ENCODE peak calls at places on chromosomes 1 and 21, in ten cellular contexts. G is fibroblast of lung; V is GM23248; D is H9; S is CD8-positive, alpha-beta T cell; N is hepatocyte; Z is kidney; U is CD4-positive, CD25-positive, alpha-beta regulatory T cell; K is stomach; L is lung. R is an unnamed sample.
A peak's percentile ranks its signal among the peaks of the same experiment; 100 is the strongest.

GRCh38 chr1:226066415-226067077 is 4.0 kb downstream of the H3-3A start:
- DNase-seq in U (no peak), N (no peak), L (no peak), V (peak; percentile 42), K (no peak), D (no peak), G (no peak), S (no peak), Z (no peak), R (no peak)

GRCh38 chr1:12477936-12478611 is 139.9 kb downstream of the DHRS3 start:
- DNase-seq in N (peak; percentile 92), U (no peak), V (peak; percentile 93), L (peak; percentile 78), D (no peak), K (peak; percentile 69), Z (peak; percentile 96), G (peak; percentile 100), S (no peak), R (no peak)

GRCh38 chr1:234963180-234963903 is 165.3 kb downstream of the TOMM20 start:
- DNase-seq in D (no peak), G (peak; percentile 86), Z (peak; percentile 94), V (peak; percentile 97), L (peak; percentile 82), K (peak; percentile 88), N (peak; percentile 73), U (peak; percentile 93), S (peak; percentile 83), R (peak; percentile 84)

GRCh38 chr1:2381741-2382620 is 9.4 kb downstream of the MORN1 start:
- DNase-seq in S (peak; percentile 84), L (peak; percentile 83), V (peak; percentile 91), G (peak; percentile 74), N (peak; percentile 90), Z (peak; percentile 95), D (peak; percentile 89), U (peak; percentile 69), K (peak; percentile 83), R (peak; percentile 66)

GRCh38 chr1:27597511-27598216 is 6.3 kb downstream of the AHDC1 start:
- DNase-seq in N (no peak), G (no peak), S (no peak), L (no peak), Z (no peak), V (no peak), U (no peak), K (no peak), D (no peak), R (no peak)

GRCh38 chr21:34510148-34511142 is 1.6 kb downstream of the KCNE1 start:
- DNase-seq in N (peak; percentile 87), K (peak; percentile 79), L (peak; percentile 84), Z (peak; percentile 88), D (peak; percentile 88), V (peak; percentile 79), S (no peak), G (peak; percentile 70), U (peak; percentile 44), R (no peak)

GRCh38 chr21:35414511-35415139 is 365.5 kb upstream of the RUNX1 start:
- DNase-seq in D (no peak), G (no peak), U (no peak), V (no peak), Z (no peak), N (no peak), K (no peak), L (no peak), S (no peak), R (no peak)

GRCh38 chr1:203239906-203240305 is 10.4 kb upstream of the CHIT1 start:
- DNase-seq in D (no peak), V (peak; percentile 31), L (no peak), K (no peak), Z (no peak), G (no peak), N (no peak), S (no peak), U (no peak), R (no peak)

GRCh38 chr1:16392740-16393139 is 25.7 kb downstream of the SZRD1 start:
- DNase-seq in G (peak; percentile 54), L (no peak), Z (no peak), S (no peak), N (no peak), V (peak; percentile 40), K (no peak), U (no peak), D (no peak), R (no peak)

GRCh38 chr1:115012006-115012405 is 17.6 kb upstream of the TSHB start:
- DNase-seq in G (no peak), Z (no peak), S (no peak), N (no peak), L (no peak), U (no peak), D (no peak), K (no peak), V (no peak), R (no peak)

GRCh38 chr1:155193275-155193990 is 14.3 kb downstream of the THBS3 start:
- DNase-seq in U (peak; percentile 83), D (peak; percentile 95), Z (peak; percentile 98), G (peak; percentile 92), V (peak; percentile 94), L (peak; percentile 95), N (peak; percentile 93), S (peak; percentile 73), K (peak; percentile 93), R (peak; percentile 33)

DNA sequence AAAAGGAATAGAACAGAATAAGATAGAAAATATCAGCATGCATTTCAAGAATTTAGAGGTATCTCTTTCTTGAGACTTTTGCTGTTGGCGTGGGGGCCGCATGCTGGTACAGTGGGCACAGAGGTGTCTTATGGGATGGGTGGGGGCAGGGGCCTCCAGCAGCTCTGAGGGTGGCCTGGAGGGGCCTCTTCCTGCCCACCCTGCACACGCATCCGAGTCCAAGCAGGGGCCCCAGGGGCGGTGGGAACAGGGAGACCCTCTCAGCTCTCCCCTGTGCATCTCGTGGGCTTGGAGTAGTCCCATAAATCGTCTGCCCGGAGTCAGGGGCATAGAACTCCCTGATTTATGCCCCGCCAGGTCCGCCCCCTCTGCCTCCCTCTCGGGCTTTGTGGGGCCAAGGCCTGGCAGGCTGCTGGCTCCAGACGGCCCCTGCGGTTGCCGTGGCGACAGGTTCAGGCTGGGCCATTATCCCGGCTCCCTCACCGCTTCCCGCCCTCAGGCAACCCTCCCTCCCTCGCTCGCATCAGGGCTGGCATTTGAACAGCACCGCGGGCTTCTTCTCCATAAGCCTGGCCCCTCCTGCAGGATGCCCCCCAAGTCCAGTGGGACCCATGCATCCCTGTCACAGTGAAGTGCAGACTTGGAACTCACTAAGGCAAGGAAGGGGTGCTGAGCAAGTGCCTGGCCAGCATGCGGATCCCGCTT is 133.2 kb upstream of the ZBTB40 start:
- DNase-seq in D (peak; percentile 82), G (no peak), Z (peak; percentile 55), V (no peak), L (no peak), N (peak; percentile 64), S (no peak), K (no peak), U (no peak), R (no peak)
- H3K4me1 ChIP-seq in D (peaks cover 15% of the 10 kb centered on the region), G (no peaks in the 10 kb centered on the region), Z (no peaks in the 10 kb centered on the region), V (no peaks in the 10 kb centered on the region), L (no peaks in the 10 kb centered on the region), N (peaks cover 5% of the 10 kb centered on the region), S (no peaks in the 10 kb centered on the region), K (no peaks in the 10 kb centered on the region), U (no peaks in the 10 kb centered on the region), R (no peaks in the 10 kb centered on the region)

DNA sequence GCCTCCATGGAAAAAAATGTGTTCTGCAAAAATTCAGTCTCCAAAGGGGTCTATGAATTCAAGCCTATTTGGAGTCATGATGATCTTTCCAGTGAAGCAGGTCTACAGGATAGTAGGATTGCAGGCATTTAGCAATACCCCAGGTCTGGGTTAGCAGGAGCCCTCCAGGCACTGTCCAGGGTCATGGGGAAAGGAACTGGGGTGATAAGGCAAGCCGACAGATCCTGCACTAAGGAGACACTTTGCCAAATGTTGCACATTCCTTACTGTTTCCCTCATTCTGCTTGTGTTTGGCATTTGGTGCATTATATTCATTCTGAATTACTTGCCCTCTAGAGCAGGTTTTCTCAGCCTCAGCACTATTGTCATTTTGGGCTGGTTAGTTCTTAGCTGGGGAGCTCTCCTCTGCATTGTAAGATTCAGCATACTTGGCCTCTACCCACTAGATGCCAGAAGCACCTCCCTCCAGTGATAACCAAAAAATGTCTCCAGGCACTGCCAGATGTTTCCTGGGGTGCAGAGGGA is 333.3 kb upstream of the PLXNA2 start:
- DNase-seq in S (no peak), V (no peak), L (no peak), K (no peak), G (no peak), U (no peak), N (no peak), Z (no peak), D (no peak), R (no peak)
- H3K4me1 ChIP-seq in S (no peaks in the 10 kb centered on the region), V (no peaks in the 10 kb centered on the region), L (peaks cover 2% of the 10 kb centered on the region), K (no peaks in the 10 kb centered on the region), G (no peaks in the 10 kb centered on the region), U (no peaks in the 10 kb centered on the region), N (no peaks in the 10 kb centered on the region), Z (no peaks in the 10 kb centered on the region), D (no peaks in the 10 kb centered on the region), R (no peaks in the 10 kb centered on the region)

DNA sequence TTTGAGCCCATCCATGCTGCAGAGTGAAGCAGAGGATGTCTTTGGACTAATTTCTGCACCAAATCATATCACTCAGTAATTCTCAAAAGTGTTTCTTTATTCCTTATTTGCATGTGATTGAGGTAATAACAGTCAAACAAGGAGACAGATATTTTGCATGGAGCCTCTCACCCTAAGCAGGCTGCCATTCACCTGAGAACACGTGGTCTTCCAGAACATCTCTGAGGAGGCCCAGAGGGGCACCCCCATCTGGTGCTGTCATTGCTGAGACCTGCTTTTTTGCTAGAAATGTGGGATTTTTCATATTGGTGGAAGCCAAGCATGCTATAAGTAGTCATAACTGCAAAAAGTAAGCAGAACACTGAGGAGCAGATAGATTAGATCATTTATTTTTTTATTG is 7.7 kb downstream of the SLC37A1 start:
- DNase-seq in Z (no peak), D (no peak), K (no peak), N (no peak), G (no peak), S (no peak), U (no peak), V (no peak), L (no peak), R (no peak)
- H3K4me1 ChIP-seq in Z (peaks cover 5% of the 10 kb centered on the region), D (peaks cover 4% of the 10 kb centered on the region), K (peaks cover 64% of the 10 kb centered on the region), N (peaks cover 49% of the 10 kb centered on the region), G (peaks cover 7% of the 10 kb centered on the region), S (peaks cover 26% of the 10 kb centered on the region), U (peaks cover 4% of the 10 kb centered on the region), V (peaks cover 5% of the 10 kb centered on the region), L (peaks cover 4% of the 10 kb centered on the region), R (no peaks in the 10 kb centered on the region)

DNA sequence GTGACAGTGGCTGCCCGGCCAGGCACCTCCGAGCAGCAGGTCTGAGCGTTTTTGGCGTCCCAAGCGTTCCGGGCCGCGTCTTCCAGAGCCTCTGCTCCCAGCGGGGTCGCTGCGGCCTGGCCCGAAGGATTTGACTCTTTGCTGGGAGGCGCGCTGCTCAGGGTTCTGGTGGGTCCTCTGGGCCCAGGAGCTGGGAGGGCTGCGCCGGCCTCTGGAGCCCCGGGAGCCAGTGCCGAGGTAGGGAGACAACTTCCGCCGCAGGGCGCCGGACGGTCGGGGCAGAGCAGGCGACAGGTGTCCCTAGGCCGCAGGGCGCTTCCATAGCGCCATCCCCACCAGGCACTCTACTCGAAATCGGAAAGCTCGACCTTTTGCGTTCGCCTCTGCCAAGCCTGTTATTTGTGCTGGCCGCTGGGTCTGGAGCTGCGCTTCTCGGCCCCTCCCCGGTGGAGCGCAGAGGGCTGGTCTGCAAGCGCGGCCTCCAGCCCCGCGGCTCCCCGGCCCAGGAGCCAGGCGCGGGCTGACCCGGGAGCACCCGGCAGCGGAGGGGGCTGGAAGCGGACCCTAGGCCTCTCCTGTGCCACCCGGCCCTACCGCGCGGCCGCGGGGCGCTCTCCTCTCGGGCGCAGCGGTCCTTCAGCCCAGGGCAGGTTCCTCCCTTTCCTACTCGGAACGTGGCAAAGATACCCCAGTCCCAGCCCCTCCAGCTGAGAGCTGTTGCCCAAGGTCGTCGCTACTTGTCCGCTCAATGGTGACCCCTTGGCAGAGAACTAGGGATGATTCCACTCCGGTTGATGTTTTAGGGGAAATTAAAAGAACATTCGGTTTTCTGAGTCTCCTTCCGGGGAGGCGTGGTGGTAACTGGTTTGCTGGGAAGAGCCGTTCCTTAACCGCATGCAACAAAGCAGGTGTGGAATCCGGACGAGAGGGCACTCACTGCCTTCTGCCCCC is 2.3 kb downstream of the SIM2 start:
- DNase-seq in G (no peak), N (no peak), U (no peak), L (no peak), D (peak; percentile 63), V (no peak), S (no peak), K (no peak), Z (peak; percentile 75), R (no peak)
- H3K4me1 ChIP-seq in G (no peaks in the 10 kb centered on the region), N (peaks cover 26% of the 10 kb centered on the region), U (peaks cover 2% of the 10 kb centered on the region), L (peaks cover 2% of the 10 kb centered on the region), D (peaks cover 5% of the 10 kb centered on the region), V (no peaks in the 10 kb centered on the region), S (peaks cover 53% of the 10 kb centered on the region), K (peaks cover 67% of the 10 kb centered on the region), Z (no peaks in the 10 kb centered on the region), R (peaks cover 25% of the 10 kb centered on the region)